ENCODE peak calls at places on chromosome 17, in seven cellular contexts. E is tibial nerve, Y is psoas muscle, J is brain microvascular endothelial cell, U is cardiac muscle cell, C is endodermal cell, F is body of pancreas. L is an unnamed sample.
A peak's percentile ranks its signal among the peaks of the same experiment; 100 is the strongest.

GRCh38 chr17:10646393-10646990 is 10.6 kb downstream of the MYH3 start:
- DNase-seq in E (peak; percentile 55), Y (peak; percentile 65), J (peak; percentile 67), U (peak; percentile 83), C (peak; percentile 95), F (peak; percentile 72), L (peak; percentile 41)

GRCh38 chr17:50562266-50563094 is 2.0 kb downstream of the CACNA1G start:
- DNase-seq in E (no peak), Y (no peak), J (no peak), U (no peak), C (peak; percentile 79), F (no peak), L (no peak)

GRCh38 chr17:41404024-41404651 is 6.7 kb upstream of the KRT31 start:
- DNase-seq in E (no peak), Y (no peak), J (peak; percentile 91), U (no peak), C (peak; percentile 17), F (no peak), L (no peak)

GRCh38 chr17:79324219-79324618 is 249.6 kb downstream of the ENGASE start:
- DNase-seq in E (no peak), Y (no peak), J (no peak), U (no peak), C (no peak), F (no peak), L (no peak)

GRCh38 chr17:5513610-5514009 is 27.2 kb downstream of the MIS12 start:
- DNase-seq in E (no peak), Y (no peak), J (no peak), U (no peak), C (peak; percentile 45), F (no peak), L (no peak)

GRCh38 chr17:56893503-56893902 is 20.3 kb downstream of the TRIM25 start:
- DNase-seq in E (no peak), Y (no peak), J (no peak), U (no peak), C (peak; percentile 53), F (no peak), L (no peak)

GRCh38 chr17:52156576-52156975 is 1.9 kb downstream of the CA10 start:
- DNase-seq in E (no peak), Y (no peak), J (no peak), U (no peak), C (no peak), F (no peak), L (no peak)

GRCh38 chr17:19799796-19800195 is 51.7 kb upstream of the ALDH3A1 start:
- DNase-seq in E (no peak), Y (no peak), J (no peak), U (no peak), C (no peak), F (no peak), L (no peak)

GRCh38 chr17:16989953-16990860 is 18.3 kb upstream of the TNFRSF13B start:
- DNase-seq in E (no peak), Y (no peak), J (no peak), U (no peak), C (peak; percentile 61), F (no peak), L (no peak)

GRCh38 chr17:35099929-35100328 is 19.7 kb downstream of the RAD51D start:
- DNase-seq in E (no peak), Y (no peak), J (no peak), U (no peak), C (no peak), F (no peak), L (no peak)

GRCh38 chr17:44038604-44039007 is 23.8 kb upstream of the TMEM101 start:
- DNase-seq in E (no peak), Y (peak; percentile 30), J (no peak), U (no peak), C (no peak), F (no peak), L (no peak)

GRCh38 chr17:2706911-2707510 is 4.6 kb downstream of the CLUH start:
- DNase-seq in E (no peak), Y (peak; percentile 46), J (no peak), U (no peak), C (no peak), F (no peak), L (no peak)

GRCh38 chr17:49315974-49316570 is 46.0 kb downstream of the ZNF652 start:
- DNase-seq in E (no peak), Y (no peak), J (peak; percentile 1), U (no peak), C (no peak), F (no peak), L (no peak)

GRCh38 chr17:79078476-79079190 is 4.0 kb downstream of the ENGASE start:
- DNase-seq in E (no peak), Y (no peak), J (no peak), U (no peak), C (peak; percentile 40), F (no peak), L (no peak)

GRCh38 chr17:50647187-50647586 is 12.5 kb downstream of the ABCC3 start:
- DNase-seq in E (no peak), Y (no peak), J (no peak), U (no peak), C (peak; percentile 35), F (no peak), L (no peak)

GRCh38 chr17:47274319-47275069 is 20.9 kb downstream of the ITGB3 start:
- DNase-seq in E (no peak), Y (no peak), J (no peak), U (no peak), C (no peak), F (no peak), L (no peak)
- H3K27ac ChIP-seq in E (peak overlapping the region; percentile 89), Y (no peak overlapping the region), J (peak overlapping the region; percentile 65), U (peak overlapping the region; percentile 99), C (no peak overlapping the region), F (no peak overlapping the region), L (peak overlapping the region; percentile 89)

GRCh38 chr17:74569001-74569391 is 1.7 kb upstream of the CD300H start:
- DNase-seq in E (no peak), Y (no peak), J (no peak), U (no peak), C (no peak), F (no peak), L (no peak)
- H3K4me3 ChIP-seq in E (no peak overlapping the region), Y (no peak overlapping the region), J (no peak overlapping the region), U (no peak overlapping the region), C (no peak overlapping the region), F (no peak overlapping the region), L (no peak overlapping the region)

DNA sequence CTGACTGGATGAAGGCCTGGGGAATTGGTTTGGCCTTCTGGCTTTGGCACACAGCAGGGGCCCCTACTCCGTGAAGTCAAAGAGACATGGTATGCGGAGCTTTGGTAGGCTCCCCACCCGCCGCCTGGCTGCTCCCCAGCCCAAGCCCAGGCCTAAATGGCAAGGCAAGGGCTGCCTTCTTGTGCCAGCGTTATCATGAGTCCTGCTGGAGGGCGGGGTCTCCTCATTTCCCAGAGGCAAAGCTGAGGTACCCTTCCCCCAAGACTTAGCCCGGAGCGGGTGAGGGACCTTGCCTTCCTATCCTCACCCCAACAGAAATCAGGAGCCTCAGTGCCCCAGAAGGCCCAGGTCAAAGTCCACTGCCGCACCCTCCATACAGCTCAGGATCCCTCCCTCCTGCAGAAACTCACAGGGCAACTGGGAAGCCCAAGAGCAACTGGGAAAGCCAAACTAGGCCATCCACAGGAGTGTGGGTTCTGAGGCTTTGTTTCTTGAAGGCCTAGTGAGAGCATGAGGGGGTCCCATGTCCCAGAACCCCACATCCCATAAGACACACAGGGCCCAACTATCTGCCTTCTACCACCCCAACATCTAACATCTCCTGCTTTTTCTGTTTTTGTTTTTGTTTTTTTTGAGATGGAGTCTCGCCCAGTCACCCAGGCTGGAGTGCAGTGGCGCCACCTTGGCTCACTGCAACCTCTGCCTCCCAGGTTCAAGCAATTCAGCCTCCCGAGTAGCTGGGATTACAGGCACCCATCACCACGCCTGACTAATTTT is 9.3 kb downstream of the PGAP3 start:
- DNase-seq in E (no peak), Y (no peak), J (no peak), U (no peak), C (no peak), F (no peak), L (no peak)
- TF ChIP-seq CTCF in E (no peak), Y (no peak), J (no peak), U (no peak), C (peak; percentile 55), F (no peak), L (no peak)

GRCh38 chr17:29389994-29390855 is at the start of gene TAOK1:
- DNase-seq in E (peak; percentile 99), Y (peak; percentile 99), J (peak; percentile 97), U (peak; percentile 99), C (peak; percentile 100), F (peak; percentile 99), L (peak; percentile 100)

GRCh38 chr17:29394761-29395160 is 4.6 kb downstream of the TAOK1 start:
- DNase-seq in E (no peak), Y (no peak), J (no peak), U (no peak), C (no peak), F (no peak), L (no peak)

GRCh38 chr17:29390856-29391631 is 881 bp downstream of the TAOK1 start:
- DNase-seq in E (no peak), Y (no peak), J (peak; percentile 21), U (peak; percentile 47), C (peak; percentile 90), F (peak; percentile 15), L (peak; percentile 22)

GRCh38 chr17:29388937-29389336 is 1.2 kb upstream of the TAOK1 start:
- DNase-seq in E (no peak), Y (no peak), J (no peak), U (no peak), C (no peak), F (no peak), L (no peak)

DNA sequence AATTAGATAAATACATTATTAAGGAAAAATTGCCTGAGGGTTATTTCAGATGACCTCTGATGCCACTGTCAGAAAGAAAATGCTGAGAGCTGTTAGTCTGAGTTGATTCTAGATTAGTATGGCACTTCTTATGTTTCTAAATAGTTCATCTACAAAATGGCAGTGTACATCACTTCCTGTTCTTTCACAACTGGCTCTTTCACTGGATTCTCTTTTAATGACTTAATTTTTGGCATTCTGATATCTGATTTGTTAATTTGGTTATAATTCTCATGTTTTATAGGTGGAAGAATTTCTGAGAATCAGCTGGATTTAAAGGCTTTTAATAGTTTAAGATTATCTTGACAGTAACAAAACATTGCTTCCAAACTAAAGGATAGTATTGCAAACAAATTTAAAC is 3.3 kb downstream of the TAOK1 start:
- DNase-seq in E (no peak), Y (no peak), J (no peak), U (no peak), C (no peak), F (no peak), L (no peak)
- H3K27ac ChIP-seq in E (peak overlapping the region; percentile 97), Y (peak overlapping the region; percentile 59), J (no peak overlapping the region), U (peak overlapping the region; percentile 18), C (no peak overlapping the region), F (peak overlapping the region; percentile 10), L (peak overlapping the region; percentile 32)